ENCODE peak calls at places on chromosomes 5 and 9, in eight cellular contexts. Q, H, J, E, F, D, U and N are unnamed samples. For H3K4me1, the result is how much of the 10 kb centered on the place peaks cover.

GRCh38 chr5:91384671-91385430 is 1.7 kb upstream of the ARRDC3 start:
- DNase-seq in Q (peak), H (peak), J (peak), E (peak), F (peak), D (peak), U (peak), N (peak)

GRCh38 chr5:62432618-62433064 is 20.1 kb downstream of the IPO11 start:
- DNase-seq in Q (peak), H (no peak), J (no peak), E (peak), F (no peak), D (no peak), U (no peak), N (no peak)

GRCh38 chr9:32672478-32672877 is 37.0 kb upstream of the TAF1L start:
- DNase-seq in Q (peak), H (no peak), J (peak), E (no peak), F (peak), D (no peak), U (no peak), N (no peak)

GRCh38 chr5:179198865-179199645 is 138.9 kb downstream of the ZNF354C start:
- DNase-seq in Q (no peak), H (no peak), J (no peak), E (no peak), F (no peak), D (no peak), U (no peak), N (no peak)

GRCh38 chr5:75366787-75367186 is 29.8 kb downstream of the HMGCR start:
- DNase-seq in Q (no peak), H (no peak), J (no peak), E (no peak), F (no peak), D (no peak), U (no peak), N (no peak)

GRCh38 chr9:74528207-74528606 is 31.1 kb downstream of the RORB start:
- DNase-seq in Q (no peak), H (no peak), J (no peak), E (no peak), F (no peak), D (no peak), U (no peak), N (no peak)

GRCh38 chr5:132074772-132075718 is 1.5 kb downstream of the CSF2 start:
- DNase-seq in Q (no peak), H (no peak), J (no peak), E (no peak), F (no peak), D (peak), U (peak), N (no peak)

GRCh38 chr9:26604076-26604662 is 288.4 kb downstream of the CAAP1 start:
- DNase-seq in Q (no peak), H (no peak), J (no peak), E (no peak), F (no peak), D (peak), U (no peak), N (no peak)

GRCh38 chr9:86407022-86407421 is 52.8 kb upstream of the TUT7 start:
- DNase-seq in Q (peak), H (no peak), J (no peak), E (peak), F (peak), D (no peak), U (no peak), N (no peak)

GRCh38 chr9:117394655-117395054 is 20.2 kb downstream of the ASTN2 start:
- DNase-seq in Q (no peak), H (no peak), J (no peak), E (no peak), F (no peak), D (peak), U (no peak), N (no peak)

GRCh38 chr9:110180713-110181434 is 27.1 kb downstream of the C9orf152 start:
- DNase-seq in Q (peak), H (no peak), J (no peak), E (peak), F (peak), D (no peak), U (no peak), N (no peak)

GRCh38 chr5:38607930-38608545 is 51.6 kb upstream of the LIFR start:
- DNase-seq in Q (peak), H (no peak), J (no peak), E (no peak), F (peak), D (no peak), U (no peak), N (no peak)

GRCh38 chr9:89354471-89354870 is 36.2 kb downstream of the SECISBP2 start:
- DNase-seq in Q (no peak), H (no peak), J (no peak), E (no peak), F (no peak), D (no peak), U (no peak), N (no peak)

GRCh38 chr9:89353989-89354388 is 35.7 kb downstream of the SECISBP2 start:
- DNase-seq in Q (no peak), H (no peak), J (peak), E (no peak), F (no peak), D (no peak), U (no peak), N (no peak)

GRCh38 chr9:89352451-89352850 is 34.2 kb downstream of the SECISBP2 start:
- DNase-seq in Q (no peak), H (no peak), J (no peak), E (no peak), F (no peak), D (no peak), U (no peak), N (no peak)

GRCh38 chr9:89351584-89351983 is 33.3 kb downstream of the SECISBP2 start:
- DNase-seq in Q (no peak), H (no peak), J (no peak), E (no peak), F (no peak), D (no peak), U (no peak), N (no peak)

DNA sequence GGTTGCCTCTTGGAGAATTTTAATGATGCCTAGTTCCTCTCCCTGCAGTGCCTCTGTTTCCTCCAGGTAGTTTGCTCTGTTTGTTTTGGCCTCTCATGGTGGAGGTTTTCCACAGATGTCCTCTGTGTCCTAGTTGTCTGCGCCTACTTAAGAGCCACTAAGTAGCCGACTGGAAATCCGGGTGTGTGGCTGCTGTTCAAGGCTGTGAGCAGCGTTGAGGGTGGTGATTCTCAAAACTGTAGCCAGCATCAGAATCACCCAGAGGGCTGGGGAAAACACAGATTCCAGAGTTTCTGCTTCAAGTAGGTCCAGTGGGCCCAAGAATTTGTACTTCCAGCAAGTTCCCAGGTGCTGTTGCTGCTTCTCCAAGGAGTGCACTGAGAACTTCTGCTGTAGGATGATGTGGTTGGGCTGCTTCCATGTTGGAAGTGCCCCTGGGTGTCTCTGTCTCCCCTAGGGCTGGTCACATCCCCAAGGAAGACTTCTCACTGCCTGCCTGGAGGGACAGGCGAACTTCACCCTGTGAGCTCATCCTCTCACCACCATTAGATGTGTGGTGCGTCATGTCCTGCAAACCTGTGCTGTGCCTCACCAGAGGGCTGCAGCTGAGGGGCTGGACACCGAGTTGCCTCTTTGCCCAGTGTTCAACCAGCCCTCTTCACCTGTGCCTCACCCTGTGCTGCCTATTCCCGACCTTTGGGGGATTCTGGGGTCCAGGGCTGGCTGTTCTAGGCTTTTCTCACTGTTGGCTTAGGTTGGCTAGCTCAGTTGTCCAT is 34.8 kb downstream of the SECISBP2 start:
- DNase-seq in Q (no peak), H (no peak), J (no peak), E (no peak), F (no peak), D (no peak), U (no peak), N (no peak)
- H3K27ac ChIP-seq in Q (no peak), H (no peak), J (no peak), E (no peak), F (no peak), D (no peak), U (no peak), N (no peak)

GRCh38 chr5:73155541-73156222 is 17.3 kb upstream of the TMEM174 start:
- DNase-seq in Q (peak), H (no peak), J (no peak), E (no peak), F (no peak), D (peak), U (no peak), N (no peak)
- H3K4me1 ChIP-seq in Q (under half), H (under half), J (under half), E (under half), F (under half), D (under half), U (under half), N (under half)

DNA sequence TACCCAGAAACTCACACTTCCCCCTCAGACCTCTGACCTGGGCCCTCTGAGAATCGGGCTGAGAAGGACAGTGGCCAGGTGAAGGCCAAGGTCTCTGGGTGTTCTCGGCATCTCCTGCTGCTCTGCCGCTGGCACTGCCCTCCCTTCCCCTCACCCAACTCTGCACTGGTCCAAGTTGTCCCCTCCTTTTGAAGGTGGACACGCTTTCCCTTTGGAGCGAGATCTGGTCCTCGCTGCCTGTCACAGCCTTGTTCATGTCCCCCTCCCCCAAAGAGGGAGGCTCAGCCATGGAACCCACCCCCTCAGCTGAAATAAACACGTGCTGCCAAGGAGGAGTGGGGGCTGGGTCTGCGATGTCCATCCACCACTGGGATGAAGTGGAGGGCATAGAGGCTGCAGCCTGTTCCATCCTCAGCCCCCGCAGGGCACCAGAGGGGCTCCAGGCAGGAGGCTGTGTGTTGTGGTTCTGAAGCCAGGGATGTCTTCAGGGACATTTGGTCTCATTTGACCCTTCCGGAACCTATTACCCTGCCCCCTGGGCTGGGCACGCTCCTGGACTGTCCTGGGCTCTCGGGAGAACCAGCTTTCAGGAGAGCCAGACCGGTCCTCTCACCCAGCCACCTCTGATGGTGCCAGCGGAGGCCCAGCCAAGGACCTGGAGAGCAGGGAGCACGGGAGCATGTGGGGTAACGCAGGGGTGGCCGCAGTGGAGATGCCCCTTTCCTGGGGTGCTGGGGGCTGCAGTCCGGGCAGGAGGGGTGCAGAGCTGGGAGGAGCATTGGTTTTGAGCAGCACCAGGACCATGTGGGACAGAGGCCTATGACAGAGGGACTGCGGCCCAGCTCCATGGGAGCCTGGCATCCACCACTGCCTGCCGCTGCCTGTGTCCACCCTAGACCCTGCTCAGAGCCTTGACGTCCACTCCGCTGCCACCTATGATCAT is 4.7 kb upstream of the LCN2 start:
- DNase-seq in Q (no peak), H (no peak), J (no peak), E (no peak), F (no peak), D (no peak), U (no peak), N (no peak)
- H3K27ac ChIP-seq in Q (no peak), H (no peak), J (no peak), E (no peak), F (peak), D (no peak), U (no peak), N (no peak)

GRCh38 chr9:121294181-121294743 is 26.3 kb downstream of the GSN start:
- DNase-seq in Q (no peak), H (no peak), J (no peak), E (peak), F (no peak), D (no peak), U (no peak), N (no peak)
- H3K4me1 ChIP-seq in Q (under half), H (half or more), J (under half), E (under half), F (under half), D (under half), U (under half), N (under half)